ENCODE peak calls at places on chromosome 20, in four cellular contexts. U is H1, T is SK-N-SH, K is K562. D is an unnamed sample.

GRCh38 chr20:22282696-22283095 is 301.7 kb downstream of the FOXA2 start:
- DNase-seq in T (no peak), U (no peak), K (peak; percentile 33), D (no peak)

GRCh38 chr20:51749674-51750036 is 18.5 kb downstream of the ATP9A start:
- DNase-seq in T (no peak), U (no peak), K (no peak), D (no peak)

GRCh38 chr20:40564997-40565680 is 123.9 kb downstream of the MAFB start:
- DNase-seq in K (peak; percentile 14), T (no peak), U (no peak), D (no peak)

GRCh38 chr20:10673176-10673830 is 496 bp downstream of the JAG1 start:
- DNase-seq in U (no peak), K (peak; percentile 20), T (peak; percentile 72), D (no peak)

GRCh38 chr20:56460459-56460858 is 8.0 kb upstream of the RTF2 start:
- DNase-seq in U (no peak), K (no peak), T (no peak), D (no peak)

GRCh38 chr20:23227976-23228375 is 122.6 kb upstream of the NXT1 start:
- DNase-seq in U (no peak), T (no peak), K (no peak), D (no peak)

GRCh38 chr20:41854765-41855164 is 236.6 kb upstream of the CHD6 start:
- DNase-seq in U (no peak), K (no peak), T (no peak), D (no peak)

GRCh38 chr20:56909918-56910714 is 281.0 kb downstream of the TFAP2C start:
- DNase-seq in T (no peak), K (no peak), U (no peak), D (no peak)

GRCh38 chr20:54557836-54558590 is 82.6 kb downstream of the DOK5 start:
- DNase-seq in U (no peak), K (no peak), T (no peak), D (no peak)

GRCh38 chr20:56750430-56750829 is 121.3 kb downstream of the TFAP2C start:
- DNase-seq in T (no peak), K (no peak), U (peak; percentile 54), D (no peak)

GRCh38 chr20:32278199-32278643 is 770 bp downstream of the KIF3B start:
- DNase-seq in T (no peak), U (no peak), K (no peak), D (peak; percentile 44)

GRCh38 chr20:16385891-16386290 is 187.4 kb downstream of the KIF16B start:
- DNase-seq in U (no peak), K (no peak), T (no peak), D (no peak)

GRCh38 chr20:17850674-17851006 is 118.0 kb downstream of the SNX5 start:
- DNase-seq in U (no peak), K (no peak), T (no peak), D (no peak)

GRCh38 chr20:61719691-61720347 is 345.9 kb downstream of the TAF4 start:
- DNase-seq in U (no peak), T (no peak), K (no peak), D (no peak)

GRCh38 chr20:4071177-4071723 is 55.9 kb upstream of the RNF24 start:
- DNase-seq in T (no peak), U (no peak), K (no peak), D (no peak)

GRCh38 chr20:36543187-36544133 is 2.1 kb downstream of the MYL9 start:
- DNase-seq in K (no peak), T (no peak), U (no peak), D (no peak)

GRCh38 chr20:46293084-46293483 is 15.2 kb downstream of the CDH22 start:
- DNase-seq in K (peak; percentile 47), U (no peak), T (no peak), D (no peak)

GRCh38 chr20:59771506-59772372 is 161.7 kb downstream of the SYCP2 start:
- DNase-seq in U (no peak), K (no peak), T (no peak), D (no peak)

GRCh38 chr20:38828514-38829295 is 23.2 kb downstream of the PPP1R16B start:
- DNase-seq in T (no peak), U (no peak), K (peak; percentile 26), D (no peak)

GRCh38 chr20:18314786-18315406 is 26.6 kb downstream of the ZNF133 start:
- DNase-seq in K (no peak), U (peak; percentile 2), T (no peak), D (no peak)

GRCh38 chr20:33724439-33725094 is 4.5 kb upstream of the PXMP4 start:
- DNase-seq in T (no peak), U (no peak), K (no peak), D (no peak)

GRCh38 chr20:48823476-48823875 is 4.3 kb downstream of the PREX1 start:
- DNase-seq in K (no peak), T (no peak), U (no peak), D (no peak)

GRCh38 chr20:44080646-44081267 is 106.2 kb downstream of the JPH2 start:
- DNase-seq in U (peak; percentile 25), T (peak; percentile 79), K (peak; percentile 78), D (peak; percentile 73)

GRCh38 chr20:22460231-22460630 is 124.1 kb downstream of the FOXA2 start:
- DNase-seq in T (no peak), K (no peak), U (no peak), D (no peak)

GRCh38 chr20:12394786-12395185 is 477.1 kb downstream of the BTBD3 start:
- DNase-seq in U (no peak), T (no peak), K (no peak), D (no peak)

GRCh38 chr20:20455945-20456344 is 88.0 kb downstream of the INSM1 start:
- DNase-seq in U (no peak), T (no peak), K (no peak), D (no peak)

GRCh38 chr20:18077157-18077556 is 19.4 kb upstream of the OVOL2 start:
- DNase-seq in T (no peak), U (no peak), K (no peak), D (no peak)

GRCh38 chr20:43658068-43658722 is 8.7 kb upstream of the MYBL2 start:
- DNase-seq in K (peak; percentile 53), T (no peak), U (no peak), D (no peak)

GRCh38 chr20:31608256-31608980 is 3.3 kb downstream of the ID1 start:
- DNase-seq in T (peak; percentile 81), K (peak; percentile 77), U (no peak), D (no peak)

GRCh38 chr20:34921436-34921835 is 34.2 kb downstream of the GSS start:
- DNase-seq in T (no peak), U (no peak), K (no peak), D (no peak)

GRCh38 chr20:51931321-51931720 is 129.0 kb upstream of the SALL4 start:
- DNase-seq in T (no peak), U (no peak), K (no peak), D (no peak)

GRCh38 chr20:32580970-32581838 is 3.9 kb downstream of the NOL4L start:
- DNase-seq in U (no peak), K (peak; percentile 78), T (peak; percentile 83), D (no peak)

DNA sequence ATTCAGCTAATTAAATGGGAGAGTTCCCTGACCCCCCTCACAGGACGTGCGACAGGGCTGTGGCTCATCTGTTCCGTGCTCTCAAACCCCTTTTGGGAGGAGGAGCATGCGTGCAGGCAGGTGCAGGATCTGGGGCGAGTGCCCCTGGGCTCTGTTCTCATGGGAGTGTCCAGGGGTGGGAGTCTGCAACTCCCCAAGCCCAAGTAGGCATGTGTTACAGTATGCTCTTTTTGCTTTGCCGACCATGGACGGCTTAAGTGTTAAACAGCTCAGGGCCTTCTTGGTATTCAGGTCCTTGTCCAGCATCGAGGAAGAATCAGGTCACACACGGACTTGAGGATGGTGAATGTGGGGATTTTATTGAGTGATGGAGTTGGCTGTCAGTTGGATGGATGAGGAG is 101.6 kb downstream of the NCOA3 start:
- DNase-seq in T (no peak), K (no peak), U (no peak), D (no peak)
- TF ChIP-seq TAF1 in T (no peak), K (no peak), U (no peak), D (no peak)

DNA sequence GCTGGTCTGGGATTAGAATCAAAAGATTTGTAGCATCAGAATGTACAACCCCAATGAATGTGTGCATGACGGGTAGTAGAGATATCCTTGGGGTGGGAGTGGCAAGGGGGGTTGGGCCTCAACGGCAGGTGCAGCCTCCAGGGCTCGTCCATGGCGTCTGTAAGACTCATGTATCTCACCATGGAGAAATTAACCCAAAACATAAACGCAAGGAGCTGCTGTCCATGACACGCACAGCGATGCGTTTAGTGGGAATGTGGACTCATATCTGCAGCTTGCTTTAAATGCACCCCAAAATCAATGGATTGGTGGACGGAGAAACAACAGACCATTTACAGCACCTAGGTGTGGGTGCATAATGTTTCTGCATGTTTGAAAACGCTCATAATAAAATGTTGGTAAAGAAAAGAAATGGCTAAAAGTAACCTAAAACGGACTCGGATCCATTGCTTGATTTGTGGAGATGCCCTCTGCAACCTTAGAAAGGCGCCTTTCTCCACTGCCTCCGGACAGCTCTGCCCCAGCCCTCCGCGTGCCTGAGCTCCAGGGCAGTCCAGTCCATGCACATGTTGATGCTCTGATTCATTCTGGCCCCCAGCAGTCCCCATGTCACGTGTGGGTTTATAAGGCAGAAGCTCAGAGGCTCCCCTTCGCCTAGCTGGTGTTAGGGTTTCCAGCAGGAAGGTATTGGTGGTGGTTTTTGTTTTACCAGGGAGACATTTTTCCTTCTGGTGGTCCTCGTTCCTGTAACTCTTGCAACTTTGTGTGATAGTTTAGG is 24.5 kb downstream of the PYGB start:
- DNase-seq in U (no peak), T (no peak), K (no peak), D (no peak)
- TF ChIP-seq TAF1 in U (no peak), T (no peak), K (no peak), D (no peak)

GRCh38 chr20:50494428-50494827 is 15.8 kb upstream of the PTPN1 start:
- DNase-seq in K (no peak), T (no peak), U (no peak), D (no peak)
- TF ChIP-seq TAF1 in K (no peak), T (no peak), U (no peak), D (no peak)

GRCh38 chr20:62752181-62752670 is 43.6 kb downstream of the NTSR1 start:
- DNase-seq in T (no peak), U (no peak), K (no peak), D (no peak)

GRCh38 chr20:62751551-62752150 is 43.0 kb downstream of the NTSR1 start:
- DNase-seq in K (no peak), U (no peak), T (no peak), D (no peak)

GRCh38 chr20:62753626-62754025 is 42.6 kb upstream of the MRGBP start:
- DNase-seq in U (no peak), K (no peak), T (no peak), D (no peak)

GRCh38 chr20:62754122-62754990 is 41.9 kb upstream of the MRGBP start:
- DNase-seq in T (no peak), U (no peak), K (no peak), D (no peak)

DNA sequence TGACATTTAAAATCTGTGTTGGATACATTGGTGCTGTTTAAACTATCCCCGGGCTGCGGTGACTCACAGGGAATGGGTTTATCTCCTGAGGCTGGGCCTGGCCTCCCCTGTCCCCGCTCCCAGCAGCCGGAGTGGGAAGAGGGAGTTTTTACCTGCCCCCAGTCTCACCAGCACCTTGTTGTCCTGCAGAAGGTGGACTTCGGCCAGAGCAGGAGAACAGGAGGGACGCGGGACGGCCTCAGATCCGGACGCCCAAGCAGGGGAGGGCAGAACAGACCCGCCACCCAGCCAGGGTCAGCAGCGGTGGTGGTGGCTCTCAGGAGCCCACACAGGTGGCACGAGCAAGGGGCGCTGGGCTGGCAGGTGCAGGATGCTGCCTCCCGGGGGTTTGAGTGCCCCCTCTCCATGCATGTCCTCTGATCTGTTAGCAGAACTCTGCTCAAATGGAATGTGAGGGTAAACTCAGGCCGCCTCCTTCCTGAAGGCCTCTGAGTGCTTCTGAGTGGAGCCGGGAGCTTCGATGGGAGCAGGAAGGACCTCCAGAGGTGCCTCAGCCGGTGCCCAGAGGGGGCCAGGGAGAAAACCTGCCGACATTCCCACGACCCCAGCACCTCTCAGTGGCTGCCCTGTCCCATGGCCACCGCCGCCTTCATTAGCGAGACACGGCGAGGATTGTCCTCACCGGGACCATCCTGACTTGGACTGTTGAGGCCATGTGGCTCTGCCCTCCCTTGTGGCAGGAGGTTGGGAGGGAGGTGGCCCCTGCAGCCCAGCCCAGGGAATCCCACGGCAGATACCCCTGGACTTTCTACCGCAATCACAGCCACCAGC is 43.4 kb upstream of the MRGBP start:
- DNase-seq in U (no peak), K (no peak), T (no peak), D (no peak)
- TF ChIP-seq TAF1 in U (no peak), K (no peak), T (no peak), D (no peak)

D was measured in GM12891.